ENCODE peak calls at places on chromosomes 5 and 9, in four cellular contexts. G is K562, Q is GM12878, V is H1. X is an unnamed sample.

GRCh38 chr5:117614408-117614807 is 1039.8 kb upstream of the SEMA6A start:
- DNase-seq in G (no peak), V (no peak), Q (no peak), X (no peak)

GRCh38 chr9:112065781-112066606 is 109.1 kb downstream of the SUSD1 start:
- DNase-seq in V (no peak), G (no peak), Q (no peak), X (peak)

GRCh38 chr5:1293997-1294838 is 650 bp downstream of the TERT start:
- DNase-seq in G (no peak), V (peak), Q (no peak), X (peak)

GRCh38 chr5:178496661-178497060 is 93.5 kb downstream of the COL23A1 start:
- DNase-seq in G (no peak), Q (no peak), V (no peak), X (no peak)

GRCh38 chr9:124906966-124907365 is 33.9 kb downstream of the GOLGA1 start:
- DNase-seq in Q (no peak), G (no peak), V (no peak), X (no peak)

GRCh38 chr5:179154991-179155955 is 95.1 kb downstream of the ZNF354C start:
- DNase-seq in V (peak), G (no peak), Q (no peak), X (peak)

GRCh38 chr9:13165956-13166355 is 113.5 kb downstream of the MPDZ start:
- DNase-seq in Q (no peak), G (no peak), V (no peak), X (no peak)

GRCh38 chr9:93826905-93827544 is 128.1 kb downstream of the BARX1 start:
- DNase-seq in Q (no peak), V (peak), G (peak), X (no peak)

GRCh38 chr9:100465765-100466164 is 7.2 kb upstream of the TMEFF1 start:
- DNase-seq in G (no peak), V (no peak), Q (no peak), X (no peak)

GRCh38 chr5:74386571-74387334 is 253.8 kb downstream of the ENC1 start:
- DNase-seq in V (no peak), G (no peak), Q (no peak), X (no peak)

GRCh38 chr9:16367605-16368424 is 502.7 kb downstream of the BNC2 start:
- DNase-seq in G (no peak), V (no peak), Q (no peak), X (no peak)

DNA sequence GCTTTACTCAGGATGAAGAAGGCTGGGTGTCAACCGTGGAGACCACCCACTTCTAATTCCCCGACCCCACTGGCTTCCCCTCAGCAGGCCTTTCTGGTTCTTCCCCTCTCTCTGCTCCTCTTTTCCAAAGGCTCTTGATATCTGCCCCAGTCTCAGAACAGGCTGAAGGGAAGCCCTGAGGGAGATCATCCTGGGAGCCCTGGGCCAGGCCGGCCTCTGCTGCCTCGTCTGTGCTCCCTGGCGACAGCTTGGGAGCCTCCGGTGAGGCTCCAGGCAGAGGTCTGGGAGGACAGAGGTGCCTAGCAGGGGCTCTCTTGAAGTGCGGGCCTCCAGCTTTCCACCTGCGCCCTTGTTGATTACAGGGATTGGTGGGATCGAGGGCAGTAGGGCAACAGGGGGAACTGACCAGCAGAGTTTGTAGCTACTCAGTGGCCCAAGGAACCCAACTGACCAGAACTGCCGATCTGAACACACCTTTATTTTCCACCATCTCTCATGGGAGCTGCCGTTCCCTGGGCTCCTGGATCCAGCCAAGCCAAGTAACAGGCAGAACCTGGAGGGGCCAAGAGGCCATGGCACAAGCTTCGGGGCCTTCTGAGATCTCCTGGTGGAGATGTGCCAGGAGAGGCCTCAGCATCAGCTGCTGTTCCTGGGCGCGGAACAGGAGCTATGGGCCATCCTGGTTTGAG is 198.5 kb downstream of the CACNA1B start:
- DNase-seq in Q (no peak), V (peak), G (no peak), X (no peak)
- TF ChIP-seq ATF3 in Q (no peak), V (no peak), G (no peak), X (no peak)

GRCh38 chr9:36542355-36542754 is 30.3 kb upstream of the MELK start:
- DNase-seq in G (no peak), V (no peak), Q (no peak), X (peak)
- TF ChIP-seq CTCF in G (no peak), V (peak), Q (no peak), X (no peak)

GRCh38 chr5:78768781-78769380 is 120.3 kb upstream of the LHFPL2 start:
- DNase-seq in Q (no peak), V (no peak), G (no peak), X (no peak)
- TF ChIP-seq ATF3 in Q (no peak), V (no peak), G (no peak), X (no peak)

GRCh38 chr9:128421474-128422010 is 885 bp downstream of the CERCAM start:
- DNase-seq in G (no peak), V (peak), Q (no peak), X (no peak)

GRCh38 chr9:128422783-128423150 is 2.1 kb downstream of the CERCAM start:
- DNase-seq in G (no peak), V (no peak), Q (no peak), X (no peak)

GRCh38 chr9:128419061-128419925 is 1.4 kb upstream of the CERCAM start:
- DNase-seq in V (no peak), G (no peak), Q (no peak), X (no peak)

GRCh38 chr9:128420060-128420650 is 502 bp upstream of the CERCAM start:
- DNase-seq in V (peak), Q (no peak), G (peak), X (peak)

GRCh38 chr9:128420651-128421473 is at the start of gene CERCAM:
- DNase-seq in V (peak), Q (no peak), G (peak), X (peak)
- TF ChIP-seq CTCF in V (peak), Q (no peak), G (no peak), X (no peak)

DNA sequence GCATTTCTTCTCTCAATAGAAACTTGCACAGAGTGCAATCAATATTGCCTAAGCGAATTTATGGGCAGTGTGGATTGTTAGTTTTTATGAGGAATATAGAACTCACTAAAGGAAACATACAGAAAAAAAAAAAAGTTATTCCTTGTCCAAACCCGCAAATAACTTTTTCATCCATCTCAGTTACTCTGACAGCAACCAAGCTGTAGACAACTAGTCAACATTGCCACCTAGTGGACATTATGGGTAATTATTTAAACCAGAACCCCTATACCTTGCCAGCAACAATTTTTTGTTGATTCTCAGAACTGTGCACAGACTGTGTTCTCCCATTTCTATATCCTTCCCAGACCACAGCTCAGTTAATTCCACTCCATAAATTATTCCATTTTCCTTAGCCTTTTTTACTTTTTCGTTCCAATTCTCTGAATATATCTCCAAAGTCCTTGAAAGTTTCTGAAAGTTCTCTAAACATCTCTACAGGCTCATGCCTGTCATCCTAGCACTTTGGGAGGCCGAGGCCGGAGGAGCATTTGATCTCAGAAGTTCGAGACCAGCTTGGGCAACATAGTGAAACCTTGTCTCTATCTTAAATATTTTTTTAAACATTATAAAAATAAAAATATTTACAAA is 2.6 kb upstream of the AFAP1L1 start:
- DNase-seq in Q (no peak), G (peak), V (no peak), X (no peak)
- TF ChIP-seq ATF3 in Q (no peak), G (no peak), V (no peak), X (no peak)

GRCh38 chr5:76384189-76384588 is 18.9 kb upstream of the IQGAP2 start:
- DNase-seq in Q (no peak), V (no peak), G (no peak), X (no peak)
- TF ChIP-seq CTCF in Q (no peak), V (no peak), G (no peak), X (no peak)

X was measured in WTC11.